ENCODE peak calls at places on chromosomes 7 and 10, in five cellular contexts. One of them, this sample, is unnamed.

GRCh38 chr10:22345301-22346086 is at the start of gene SPAG6:
- DNase-seq in left colon: peak; percentile 54
- DNase-seq in fibroblast of gingiva: no peak
- DNase-seq in memory B cell: peak; percentile 48
- DNase-seq in stimulated activated CD8-positive, alpha-beta memory T cell treated with anti-CD3 and anti-CD28 coated beads, Interleukin-2, amount 100 ng/mL, for 1 hour: no peak
- DNase-seq in this sample: no peak

GRCh38 chr10:125629758-125630376 is 53.1 kb downstream of the TEX36 start:
- DNase-seq in left colon: no peak
- DNase-seq in fibroblast of gingiva: peak; percentile 26
- DNase-seq in memory B cell: no peak
- DNase-seq in stimulated activated CD8-positive, alpha-beta memory T cell treated with anti-CD3 and anti-CD28 coated beads, Interleukin-2, amount 100 ng/mL, for 1 hour: no peak
- DNase-seq in this sample: no peak

GRCh38 chr7:154096-154835 is 38.1 kb upstream of the FAM20C start:
- DNase-seq in left colon: no peak
- DNase-seq in fibroblast of gingiva: no peak
- DNase-seq in memory B cell: no peak
- DNase-seq in stimulated activated CD8-positive, alpha-beta memory T cell treated with anti-CD3 and anti-CD28 coated beads, Interleukin-2, amount 100 ng/mL, for 1 hour: no peak
- DNase-seq in this sample: no peak

GRCh38 chr10:91838199-91838598 is 40.0 kb downstream of the TNKS2 start:
- DNase-seq in left colon: no peak
- DNase-seq in fibroblast of gingiva: no peak
- DNase-seq in memory B cell: no peak
- DNase-seq in stimulated activated CD8-positive, alpha-beta memory T cell treated with anti-CD3 and anti-CD28 coated beads, Interleukin-2, amount 100 ng/mL, for 1 hour: no peak
- DNase-seq in this sample: no peak

GRCh38 chr10:17805921-17806577 is 3.1 kb upstream of the MRC1 start:
- DNase-seq in left colon: peak; percentile 16
- DNase-seq in fibroblast of gingiva: no peak
- DNase-seq in memory B cell: no peak
- DNase-seq in stimulated activated CD8-positive, alpha-beta memory T cell treated with anti-CD3 and anti-CD28 coated beads, Interleukin-2, amount 100 ng/mL, for 1 hour: no peak
- DNase-seq in this sample: no peak

GRCh38 chr10:47406870-47407648 is 23.0 kb upstream of the ZNF488 start:
- DNase-seq in left colon: no peak
- DNase-seq in fibroblast of gingiva: no peak
- DNase-seq in memory B cell: no peak
- DNase-seq in stimulated activated CD8-positive, alpha-beta memory T cell treated with anti-CD3 and anti-CD28 coated beads, Interleukin-2, amount 100 ng/mL, for 1 hour: no peak
- DNase-seq in this sample: peak; percentile 78

GRCh38 chr7:94855589-94855988 is 51.8 kb upstream of the PPP1R9A start:
- DNase-seq in left colon: no peak
- DNase-seq in fibroblast of gingiva: no peak
- DNase-seq in memory B cell: no peak
- DNase-seq in stimulated activated CD8-positive, alpha-beta memory T cell treated with anti-CD3 and anti-CD28 coated beads, Interleukin-2, amount 100 ng/mL, for 1 hour: no peak
- DNase-seq in this sample: no peak

GRCh38 chr10:6379015-6379776 is 176.5 kb downstream of the PFKFB3 start:
- DNase-seq in left colon: no peak
- DNase-seq in fibroblast of gingiva: no peak
- DNase-seq in memory B cell: no peak
- DNase-seq in stimulated activated CD8-positive, alpha-beta memory T cell treated with anti-CD3 and anti-CD28 coated beads, Interleukin-2, amount 100 ng/mL, for 1 hour: no peak
- DNase-seq in this sample: no peak

GRCh38 chr10:102465466-102465865 is 14.1 kb upstream of the C10orf95 start:
- DNase-seq in left colon: no peak
- DNase-seq in fibroblast of gingiva: no peak
- DNase-seq in memory B cell: no peak
- DNase-seq in stimulated activated CD8-positive, alpha-beta memory T cell treated with anti-CD3 and anti-CD28 coated beads, Interleukin-2, amount 100 ng/mL, for 1 hour: no peak
- DNase-seq in this sample: no peak

GRCh38 chr7:22193361-22194016 is 163.5 kb downstream of the RAPGEF5 start:
- DNase-seq in left colon: no peak
- DNase-seq in fibroblast of gingiva: peak; percentile 40
- DNase-seq in memory B cell: no peak
- DNase-seq in stimulated activated CD8-positive, alpha-beta memory T cell treated with anti-CD3 and anti-CD28 coated beads, Interleukin-2, amount 100 ng/mL, for 1 hour: no peak
- DNase-seq in this sample: peak; percentile 14

GRCh38 chr7:44063894-44064651 is 1.3 kb downstream of the PGAM2 start:
- DNase-seq in left colon: no peak
- DNase-seq in fibroblast of gingiva: no peak
- DNase-seq in memory B cell: no peak
- DNase-seq in stimulated activated CD8-positive, alpha-beta memory T cell treated with anti-CD3 and anti-CD28 coated beads, Interleukin-2, amount 100 ng/mL, for 1 hour: no peak
- DNase-seq in this sample: no peak

GRCh38 chr7:80053098-80053497 is 81.5 kb upstream of the GNAI1 start:
- DNase-seq in left colon: no peak
- DNase-seq in fibroblast of gingiva: no peak
- DNase-seq in memory B cell: no peak
- DNase-seq in stimulated activated CD8-positive, alpha-beta memory T cell treated with anti-CD3 and anti-CD28 coated beads, Interleukin-2, amount 100 ng/mL, for 1 hour: no peak
- DNase-seq in this sample: no peak

GRCh38 chr7:106625678-106626301 is 35.2 kb downstream of the CCDC71L start:
- DNase-seq in left colon: peak; percentile 56
- DNase-seq in fibroblast of gingiva: no peak
- DNase-seq in memory B cell: no peak
- DNase-seq in stimulated activated CD8-positive, alpha-beta memory T cell treated with anti-CD3 and anti-CD28 coated beads, Interleukin-2, amount 100 ng/mL, for 1 hour: no peak
- DNase-seq in this sample: no peak

GRCh38 chr7:11831383-11831726 is 643 bp downstream of the THSD7A start:
- DNase-seq in left colon: no peak
- DNase-seq in fibroblast of gingiva: no peak
- DNase-seq in memory B cell: no peak
- DNase-seq in stimulated activated CD8-positive, alpha-beta memory T cell treated with anti-CD3 and anti-CD28 coated beads, Interleukin-2, amount 100 ng/mL, for 1 hour: no peak
- DNase-seq in this sample: no peak

GRCh38 chr7:102993532-102994029 is 80.8 kb downstream of the LRRC17 start:
- DNase-seq in left colon: no peak
- DNase-seq in fibroblast of gingiva: peak; percentile 95
- DNase-seq in memory B cell: no peak
- DNase-seq in stimulated activated CD8-positive, alpha-beta memory T cell treated with anti-CD3 and anti-CD28 coated beads, Interleukin-2, amount 100 ng/mL, for 1 hour: no peak
- DNase-seq in this sample: no peak

GRCh38 chr7:33550979-33551378 is 354.4 kb upstream of the BMPER start:
- DNase-seq in left colon: no peak
- DNase-seq in fibroblast of gingiva: no peak
- DNase-seq in memory B cell: no peak
- DNase-seq in stimulated activated CD8-positive, alpha-beta memory T cell treated with anti-CD3 and anti-CD28 coated beads, Interleukin-2, amount 100 ng/mL, for 1 hour: no peak
- DNase-seq in this sample: no peak

This sample was measured in mucosa of gallbladder.